ENCODE peak calls at places on chromosomes 3 and 15, in ten cellular contexts. One of them, this sample, is unnamed.

GRCh38 chr3:155581579-155581978 is 163.3 kb downstream of the PLCH1 start:
- DNase-seq in nucleus accumbens: no peak
- DNase-seq in activated CD8-positive, alpha-beta memory T cell treated with anti-CD3 and anti-CD28 coated beads for 1 hour: no peak
- DNase-seq in stimulated activated effector memory CD8-positive, alpha-beta T cell treated with anti-CD3 and anti-CD28 coated beads, Interleukin-12 subunit alpha, Interleukin-12 subunit beta, amount 100 ng/mL, for 72 hours: no peak
- DNase-seq in HCEC 1CT: no peak
- DNase-seq in AG20443: no peak
- DNase-seq in RWPE1: no peak
- DNase-seq in cortex of kidney: no peak
- DNase-seq in epithelial cell of esophagus: no peak
- DNase-seq in T-helper 17 cell: no peak
- DNase-seq in this sample: no peak

GRCh38 chr15:70132148-70132547 is 34.4 kb upstream of the TLE3 start:
- DNase-seq in nucleus accumbens: no peak
- DNase-seq in activated CD8-positive, alpha-beta memory T cell treated with anti-CD3 and anti-CD28 coated beads for 1 hour: no peak
- DNase-seq in stimulated activated effector memory CD8-positive, alpha-beta T cell treated with anti-CD3 and anti-CD28 coated beads, Interleukin-12 subunit alpha, Interleukin-12 subunit beta, amount 100 ng/mL, for 72 hours: no peak
- DNase-seq in HCEC 1CT: no peak
- DNase-seq in AG20443: peak
- DNase-seq in RWPE1: no peak
- DNase-seq in cortex of kidney: no peak
- DNase-seq in epithelial cell of esophagus: no peak
- DNase-seq in T-helper 17 cell: no peak
- DNase-seq in this sample: peak

GRCh38 chr3:4548356-4548755 is 55.2 kb downstream of the ITPR1 start:
- DNase-seq in nucleus accumbens: no peak
- DNase-seq in activated CD8-positive, alpha-beta memory T cell treated with anti-CD3 and anti-CD28 coated beads for 1 hour: no peak
- DNase-seq in stimulated activated effector memory CD8-positive, alpha-beta T cell treated with anti-CD3 and anti-CD28 coated beads, Interleukin-12 subunit alpha, Interleukin-12 subunit beta, amount 100 ng/mL, for 72 hours: no peak
- DNase-seq in HCEC 1CT: no peak
- DNase-seq in AG20443: no peak
- DNase-seq in RWPE1: no peak
- DNase-seq in cortex of kidney: no peak
- DNase-seq in epithelial cell of esophagus: no peak
- DNase-seq in T-helper 17 cell: no peak
- DNase-seq in this sample: no peak

GRCh38 chr3:45123841-45124269 is 22.3 kb downstream of the CDCP1 start:
- DNase-seq in nucleus accumbens: no peak
- DNase-seq in activated CD8-positive, alpha-beta memory T cell treated with anti-CD3 and anti-CD28 coated beads for 1 hour: no peak
- DNase-seq in stimulated activated effector memory CD8-positive, alpha-beta T cell treated with anti-CD3 and anti-CD28 coated beads, Interleukin-12 subunit alpha, Interleukin-12 subunit beta, amount 100 ng/mL, for 72 hours: no peak
- DNase-seq in HCEC 1CT: peak
- DNase-seq in AG20443: peak
- DNase-seq in RWPE1: peak
- DNase-seq in cortex of kidney: no peak
- DNase-seq in epithelial cell of esophagus: peak
- DNase-seq in T-helper 17 cell: no peak
- DNase-seq in this sample: peak

GRCh38 chr3:128491071-128491899 is 1.7 kb downstream of the GATA2 start:
- DNase-seq in nucleus accumbens: no peak
- DNase-seq in activated CD8-positive, alpha-beta memory T cell treated with anti-CD3 and anti-CD28 coated beads for 1 hour: no peak
- DNase-seq in stimulated activated effector memory CD8-positive, alpha-beta T cell treated with anti-CD3 and anti-CD28 coated beads, Interleukin-12 subunit alpha, Interleukin-12 subunit beta, amount 100 ng/mL, for 72 hours: no peak
- DNase-seq in HCEC 1CT: no peak
- DNase-seq in AG20443: no peak
- DNase-seq in RWPE1: no peak
- DNase-seq in cortex of kidney: no peak
- DNase-seq in epithelial cell of esophagus: no peak
- DNase-seq in T-helper 17 cell: no peak
- DNase-seq in this sample: no peak

GRCh38 chr3:125087768-125088391 is 32.1 kb upstream of the HEG1 start:
- DNase-seq in nucleus accumbens: no peak
- DNase-seq in activated CD8-positive, alpha-beta memory T cell treated with anti-CD3 and anti-CD28 coated beads for 1 hour: no peak
- DNase-seq in stimulated activated effector memory CD8-positive, alpha-beta T cell treated with anti-CD3 and anti-CD28 coated beads, Interleukin-12 subunit alpha, Interleukin-12 subunit beta, amount 100 ng/mL, for 72 hours: no peak
- DNase-seq in HCEC 1CT: peak
- DNase-seq in AG20443: peak
- DNase-seq in RWPE1: no peak
- DNase-seq in cortex of kidney: no peak
- DNase-seq in epithelial cell of esophagus: no peak
- DNase-seq in T-helper 17 cell: no peak
- DNase-seq in this sample: peak

GRCh38 chr3:117146571-117146970 is 437.0 kb downstream of the TUSC7 start:
- DNase-seq in nucleus accumbens: no peak
- DNase-seq in activated CD8-positive, alpha-beta memory T cell treated with anti-CD3 and anti-CD28 coated beads for 1 hour: no peak
- DNase-seq in stimulated activated effector memory CD8-positive, alpha-beta T cell treated with anti-CD3 and anti-CD28 coated beads, Interleukin-12 subunit alpha, Interleukin-12 subunit beta, amount 100 ng/mL, for 72 hours: no peak
- DNase-seq in HCEC 1CT: no peak
- DNase-seq in AG20443: no peak
- DNase-seq in RWPE1: no peak
- DNase-seq in cortex of kidney: no peak
- DNase-seq in epithelial cell of esophagus: no peak
- DNase-seq in T-helper 17 cell: no peak
- DNase-seq in this sample: no peak

GRCh38 chr3:76024640-76025039 is 239.3 kb upstream of the ZNF717 start:
- DNase-seq in nucleus accumbens: no peak
- DNase-seq in activated CD8-positive, alpha-beta memory T cell treated with anti-CD3 and anti-CD28 coated beads for 1 hour: no peak
- DNase-seq in stimulated activated effector memory CD8-positive, alpha-beta T cell treated with anti-CD3 and anti-CD28 coated beads, Interleukin-12 subunit alpha, Interleukin-12 subunit beta, amount 100 ng/mL, for 72 hours: no peak
- DNase-seq in HCEC 1CT: peak
- DNase-seq in AG20443: peak
- DNase-seq in RWPE1: peak
- DNase-seq in cortex of kidney: no peak
- DNase-seq in epithelial cell of esophagus: peak
- DNase-seq in T-helper 17 cell: no peak
- DNase-seq in this sample: peak

GRCh38 chr3:80870476-80871041 is 890.9 kb downstream of the GBE1 start:
- DNase-seq in nucleus accumbens: no peak
- DNase-seq in activated CD8-positive, alpha-beta memory T cell treated with anti-CD3 and anti-CD28 coated beads for 1 hour: no peak
- DNase-seq in stimulated activated effector memory CD8-positive, alpha-beta T cell treated with anti-CD3 and anti-CD28 coated beads, Interleukin-12 subunit alpha, Interleukin-12 subunit beta, amount 100 ng/mL, for 72 hours: no peak
- DNase-seq in HCEC 1CT: no peak
- DNase-seq in AG20443: no peak
- DNase-seq in RWPE1: no peak
- DNase-seq in cortex of kidney: no peak
- DNase-seq in epithelial cell of esophagus: no peak
- DNase-seq in T-helper 17 cell: no peak
- DNase-seq in this sample: no peak